ENCODE peak calls at places on chromosomes 3 and 15, in seven cellular contexts. One of them, this sample, is unnamed.

GRCh38 chr15:68330911-68331310 is 53.4 kb downstream of the FEM1B start:
- DNase-seq in stomach: no peak
- DNase-seq in IMR-90: no peak
- DNase-seq in substantia nigra: peak
- DNase-seq in psoas muscle: no peak
- DNase-seq in right cardiac atrium: no peak
- DNase-seq in cardiac muscle cell: no peak
- DNase-seq in this sample: no peak

GRCh38 chr15:40338041-40338657 is 2.6 kb downstream of the CCDC9B start:
- DNase-seq in substantia nigra: peak
- DNase-seq in cardiac muscle cell: peak
- DNase-seq in psoas muscle: peak
- DNase-seq in stomach: peak
- DNase-seq in right cardiac atrium: peak
- DNase-seq in IMR-90: peak
- DNase-seq in this sample: no peak

GRCh38 chr3:43736558-43736995 is 45.8 kb downstream of the ABHD5 start:
- DNase-seq in substantia nigra: no peak
- DNase-seq in cardiac muscle cell: peak
- DNase-seq in psoas muscle: no peak
- DNase-seq in right cardiac atrium: no peak
- DNase-seq in IMR-90: peak
- DNase-seq in stomach: no peak
- DNase-seq in this sample: no peak

GRCh38 chr3:191244242-191244867 is 45.3 kb downstream of the OSTN start:
- DNase-seq in substantia nigra: no peak
- DNase-seq in stomach: no peak
- DNase-seq in psoas muscle: no peak
- DNase-seq in cardiac muscle cell: peak
- DNase-seq in IMR-90: peak
- DNase-seq in right cardiac atrium: no peak
- DNase-seq in this sample: peak

GRCh38 chr3:71389911-71390573 is 193.5 kb downstream of the FOXP1 start:
- DNase-seq in IMR-90: peak
- DNase-seq in stomach: peak
- DNase-seq in psoas muscle: peak
- DNase-seq in cardiac muscle cell: peak
- DNase-seq in right cardiac atrium: peak
- DNase-seq in substantia nigra: no peak
- DNase-seq in this sample: no peak

GRCh38 chr3:48338635-48339034 is 5.2 kb upstream of the SPINK8 start:
- DNase-seq in psoas muscle: no peak
- DNase-seq in right cardiac atrium: no peak
- DNase-seq in cardiac muscle cell: no peak
- DNase-seq in substantia nigra: no peak
- DNase-seq in IMR-90: no peak
- DNase-seq in stomach: no peak
- DNase-seq in this sample: no peak

GRCh38 chr15:40452296-40453090 is 11.7 kb downstream of the BAHD1 start:
- DNase-seq in cardiac muscle cell: no peak
- DNase-seq in psoas muscle: peak
- DNase-seq in stomach: no peak
- DNase-seq in substantia nigra: no peak
- DNase-seq in right cardiac atrium: no peak
- DNase-seq in IMR-90: no peak
- DNase-seq in this sample: no peak

GRCh38 chr15:72227192-72227586 is 3.8 kb downstream of the PKM start:
- DNase-seq in cardiac muscle cell: peak
- DNase-seq in right cardiac atrium: peak
- DNase-seq in psoas muscle: peak
- DNase-seq in stomach: no peak
- DNase-seq in substantia nigra: no peak
- DNase-seq in IMR-90: peak
- DNase-seq in this sample: no peak

GRCh38 chr15:89812126-89812846 is 2.4 kb downstream of the ANPEP start:
- DNase-seq in cardiac muscle cell: peak
- DNase-seq in psoas muscle: peak
- DNase-seq in right cardiac atrium: peak
- DNase-seq in stomach: peak
- DNase-seq in IMR-90: no peak
- DNase-seq in substantia nigra: no peak
- DNase-seq in this sample: no peak

GRCh38 chr15:74269362-74270035 is 33.4 kb downstream of the CCDC33 start:
- DNase-seq in substantia nigra: no peak
- DNase-seq in right cardiac atrium: no peak
- DNase-seq in psoas muscle: no peak
- DNase-seq in stomach: no peak
- DNase-seq in cardiac muscle cell: no peak
- DNase-seq in IMR-90: no peak
- DNase-seq in this sample: no peak

GRCh38 chr3:17130956-17131355 is 246.2 kb downstream of the PLCL2 start:
- DNase-seq in psoas muscle: no peak
- DNase-seq in cardiac muscle cell: no peak
- DNase-seq in substantia nigra: no peak
- DNase-seq in IMR-90: no peak
- DNase-seq in stomach: no peak
- DNase-seq in right cardiac atrium: no peak
- DNase-seq in this sample: no peak

GRCh38 chr3:178206554-178206953 is 329.7 kb upstream of the KCNMB2 start:
- DNase-seq in substantia nigra: no peak
- DNase-seq in cardiac muscle cell: no peak
- DNase-seq in right cardiac atrium: no peak
- DNase-seq in psoas muscle: no peak
- DNase-seq in IMR-90: no peak
- DNase-seq in stomach: no peak
- DNase-seq in this sample: no peak

GRCh38 chr3:71208273-71209095 is 375.0 kb downstream of the FOXP1 start:
- DNase-seq in psoas muscle: no peak
- DNase-seq in right cardiac atrium: no peak
- DNase-seq in substantia nigra: no peak
- DNase-seq in stomach: peak
- DNase-seq in IMR-90: peak
- DNase-seq in cardiac muscle cell: peak
- DNase-seq in this sample: no peak

GRCh38 chr3:134092231-134092701 is 62.5 kb upstream of the SLCO2A1 start:
- DNase-seq in IMR-90: peak
- DNase-seq in stomach: no peak
- DNase-seq in cardiac muscle cell: peak
- DNase-seq in substantia nigra: no peak
- DNase-seq in psoas muscle: no peak
- DNase-seq in right cardiac atrium: no peak
- DNase-seq in this sample: no peak

GRCh38 chr3:8571256-8571655 is 69.6 kb downstream of the LMCD1 start:
- DNase-seq in substantia nigra: no peak
- DNase-seq in stomach: no peak
- DNase-seq in cardiac muscle cell: no peak
- DNase-seq in psoas muscle: no peak
- DNase-seq in right cardiac atrium: no peak
- DNase-seq in IMR-90: no peak
- DNase-seq in this sample: no peak

GRCh38 chr3:52092891-52093290 is 36.5 kb upstream of the DUSP7 start:
- DNase-seq in stomach: no peak
- DNase-seq in psoas muscle: peak
- DNase-seq in substantia nigra: no peak
- DNase-seq in IMR-90: no peak
- DNase-seq in cardiac muscle cell: no peak
- DNase-seq in right cardiac atrium: peak
- DNase-seq in this sample: no peak

GRCh38 chr15:23860290-23860751 is 173.2 kb upstream of the NDN start:
- DNase-seq in IMR-90: no peak
- DNase-seq in right cardiac atrium: no peak
- DNase-seq in cardiac muscle cell: no peak
- DNase-seq in stomach: no peak
- DNase-seq in psoas muscle: no peak
- DNase-seq in substantia nigra: no peak
- DNase-seq in this sample: no peak

GRCh38 chr3:185069583-185070030 is 83.3 kb downstream of the C3orf70 start:
- DNase-seq in cardiac muscle cell: no peak
- DNase-seq in stomach: no peak
- DNase-seq in right cardiac atrium: no peak
- DNase-seq in substantia nigra: no peak
- DNase-seq in IMR-90: no peak
- DNase-seq in psoas muscle: no peak
- DNase-seq in this sample: no peak

GRCh38 chr3:183924956-183925355 is 40.3 kb upstream of the PARL start:
- DNase-seq in right cardiac atrium: no peak
- DNase-seq in psoas muscle: no peak
- DNase-seq in cardiac muscle cell: peak
- DNase-seq in stomach: peak
- DNase-seq in substantia nigra: no peak
- DNase-seq in IMR-90: peak
- DNase-seq in this sample: no peak

DNA sequence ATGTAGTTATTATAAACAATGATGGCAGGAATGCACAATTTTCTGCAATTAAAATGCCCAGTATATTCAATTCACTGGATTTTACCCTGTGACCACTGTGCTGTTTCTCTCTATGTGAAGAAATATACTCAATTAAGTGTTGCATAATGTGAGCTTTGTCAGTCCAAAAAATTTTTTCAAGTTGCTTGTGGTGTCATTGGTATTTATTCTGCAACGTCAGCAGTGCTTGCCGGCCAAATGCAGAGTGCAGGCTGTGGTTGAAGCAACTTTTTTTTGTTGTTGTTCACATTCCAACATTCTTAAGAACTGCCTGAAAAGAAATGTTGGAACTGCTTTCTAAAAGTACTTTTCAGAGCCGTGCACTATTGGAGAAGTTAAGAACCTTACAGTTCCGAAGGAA is 423.5 kb upstream of the SEMA6D start:
- DNase-seq in cardiac muscle cell: peak
- DNase-seq in IMR-90: peak
- DNase-seq in right cardiac atrium: peak
- DNase-seq in psoas muscle: peak
- DNase-seq in substantia nigra: no peak
- DNase-seq in stomach: no peak
- DNase-seq in this sample: peak
- H3K27ac ChIP-seq in cardiac muscle cell: no peak
- H3K27ac ChIP-seq in IMR-90: no peak
- H3K27ac ChIP-seq in right cardiac atrium: no peak
- H3K27ac ChIP-seq in psoas muscle: no peak
- H3K27ac ChIP-seq in substantia nigra: no peak
- H3K27ac ChIP-seq in stomach: peak
- H3K27ac ChIP-seq in this sample: peak

DNA sequence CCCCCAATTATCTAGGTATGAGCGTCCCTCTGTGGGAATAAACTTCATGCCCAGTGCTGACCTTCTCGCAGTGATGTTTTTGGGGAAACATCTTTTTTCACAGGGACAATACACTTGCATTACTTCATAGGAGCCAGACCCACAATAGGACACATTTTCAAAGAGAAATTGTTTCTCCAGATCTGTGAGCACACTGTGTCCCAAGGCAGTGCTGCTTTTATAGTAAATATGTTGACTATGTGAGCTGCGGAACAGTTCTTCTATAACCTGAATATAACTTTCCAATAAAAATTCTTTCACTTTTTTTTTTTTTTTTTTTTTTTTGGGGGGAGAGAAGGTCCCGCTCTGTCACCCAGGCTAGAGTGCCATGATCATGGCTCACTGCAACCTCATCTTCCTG is 17.4 kb upstream of the THSD4 start:
- DNase-seq in right cardiac atrium: no peak
- DNase-seq in stomach: no peak
- DNase-seq in psoas muscle: no peak
- DNase-seq in substantia nigra: no peak
- DNase-seq in IMR-90: no peak
- DNase-seq in cardiac muscle cell: no peak
- DNase-seq in this sample: no peak
- H3K27ac ChIP-seq in right cardiac atrium: no peak
- H3K27ac ChIP-seq in stomach: no peak
- H3K27ac ChIP-seq in psoas muscle: no peak
- H3K27ac ChIP-seq in substantia nigra: no peak
- H3K27ac ChIP-seq in IMR-90: no peak
- H3K27ac ChIP-seq in cardiac muscle cell: no peak
- H3K27ac ChIP-seq in this sample: no peak

GRCh38 chr15:98938804-98939203 is 68.8 kb downstream of the PGPEP1L start:
- DNase-seq in right cardiac atrium: no peak
- DNase-seq in IMR-90: no peak
- DNase-seq in psoas muscle: no peak
- DNase-seq in cardiac muscle cell: no peak
- DNase-seq in substantia nigra: no peak
- DNase-seq in stomach: no peak
- DNase-seq in this sample: no peak

GRCh38 chr15:98939311-98940080 is 68.1 kb downstream of the PGPEP1L start:
- DNase-seq in stomach: no peak
- DNase-seq in IMR-90: no peak
- DNase-seq in psoas muscle: no peak
- DNase-seq in substantia nigra: no peak
- DNase-seq in cardiac muscle cell: no peak
- DNase-seq in right cardiac atrium: no peak
- DNase-seq in this sample: no peak

GRCh38 chr15:98942966-98943584 is 64.5 kb downstream of the PGPEP1L start:
- DNase-seq in cardiac muscle cell: no peak
- DNase-seq in psoas muscle: no peak
- DNase-seq in stomach: no peak
- DNase-seq in substantia nigra: no peak
- DNase-seq in IMR-90: no peak
- DNase-seq in right cardiac atrium: no peak
- DNase-seq in this sample: no peak

GRCh38 chr15:98943609-98944111 is 63.9 kb downstream of the PGPEP1L start:
- DNase-seq in cardiac muscle cell: peak
- DNase-seq in stomach: no peak
- DNase-seq in right cardiac atrium: peak
- DNase-seq in substantia nigra: no peak
- DNase-seq in IMR-90: peak
- DNase-seq in psoas muscle: peak
- DNase-seq in this sample: no peak

GRCh38 chr15:98941595-98942255 is 65.9 kb downstream of the PGPEP1L start:
- DNase-seq in cardiac muscle cell: no peak
- DNase-seq in IMR-90: no peak
- DNase-seq in right cardiac atrium: no peak
- DNase-seq in substantia nigra: no peak
- DNase-seq in psoas muscle: no peak
- DNase-seq in stomach: no peak
- DNase-seq in this sample: peak
- H3K27ac ChIP-seq in cardiac muscle cell: no peak
- H3K27ac ChIP-seq in IMR-90: no peak
- H3K27ac ChIP-seq in right cardiac atrium: no peak
- H3K27ac ChIP-seq in substantia nigra: no peak
- H3K27ac ChIP-seq in psoas muscle: peak
- H3K27ac ChIP-seq in stomach: no peak
- H3K27ac ChIP-seq in this sample: peak

GRCh38 chr3:143612541-143612940 is 235.7 kb downstream of the SLC9A9 start:
- DNase-seq in stomach: no peak
- DNase-seq in IMR-90: no peak
- DNase-seq in cardiac muscle cell: no peak
- DNase-seq in psoas muscle: no peak
- DNase-seq in right cardiac atrium: no peak
- DNase-seq in substantia nigra: no peak
- DNase-seq in this sample: no peak

GRCh38 chr3:143605661-143605950 is 242.7 kb downstream of the SLC9A9 start:
- DNase-seq in substantia nigra: no peak
- DNase-seq in cardiac muscle cell: no peak
- DNase-seq in right cardiac atrium: no peak
- DNase-seq in psoas muscle: no peak
- DNase-seq in IMR-90: no peak
- DNase-seq in stomach: no peak
- DNase-seq in this sample: no peak

GRCh38 chr3:143613226-143613625 is 235.0 kb downstream of the SLC9A9 start:
- DNase-seq in right cardiac atrium: no peak
- DNase-seq in stomach: no peak
- DNase-seq in substantia nigra: no peak
- DNase-seq in psoas muscle: no peak
- DNase-seq in IMR-90: no peak
- DNase-seq in cardiac muscle cell: peak
- DNase-seq in this sample: no peak

GRCh38 chr3:143604849-143605660 is 243.2 kb downstream of the SLC9A9 start:
- DNase-seq in psoas muscle: no peak
- DNase-seq in right cardiac atrium: no peak
- DNase-seq in IMR-90: no peak
- DNase-seq in substantia nigra: no peak
- DNase-seq in stomach: no peak
- DNase-seq in cardiac muscle cell: no peak
- DNase-seq in this sample: no peak

GRCh38 chr3:143608966-143609365 is 239.3 kb downstream of the SLC9A9 start:
- DNase-seq in stomach: no peak
- DNase-seq in IMR-90: peak
- DNase-seq in cardiac muscle cell: peak
- DNase-seq in right cardiac atrium: no peak
- DNase-seq in substantia nigra: no peak
- DNase-seq in psoas muscle: no peak
- DNase-seq in this sample: no peak
- H3K27ac ChIP-seq in stomach: no peak
- H3K27ac ChIP-seq in IMR-90: no peak
- H3K27ac ChIP-seq in cardiac muscle cell: no peak
- H3K27ac ChIP-seq in right cardiac atrium: no peak
- H3K27ac ChIP-seq in substantia nigra: no peak
- H3K27ac ChIP-seq in psoas muscle: no peak
- H3K27ac ChIP-seq in this sample: no peak